ENCODE peak calls at places on chromosome 14, in eight cellular contexts. U, P, D, H, O, W, V and M are unnamed samples.

GRCh38 chr14:101564444-101564776 is 3.1 kb downstream of the DIO3 start:
- DNase-seq in U (no peak), P (no peak), D (no peak), H (no peak), O (no peak), W (no peak), V (no peak), M (no peak)

GRCh38 chr14:57189070-57189469 is 79.6 kb downstream of the EXOC5 start:
- DNase-seq in U (no peak), P (no peak), D (no peak), H (no peak), O (no peak), W (no peak), V (peak), M (no peak)

GRCh38 chr14:83816755-83817154 is 1713.2 kb upstream of the FLRT2 start:
- DNase-seq in U (no peak), P (no peak), D (no peak), H (no peak), O (no peak), W (no peak), V (peak), M (no peak)

GRCh38 chr14:32576088-32576795 is 247.1 kb downstream of the AKAP6 start:
- DNase-seq in U (peak), P (no peak), D (peak), H (peak), O (peak), W (peak), V (peak), M (no peak)

GRCh38 chr14:26138764-26139445 is 458.9 kb downstream of the NOVA1 start:
- DNase-seq in U (no peak), P (no peak), D (peak), H (no peak), O (no peak), W (no peak), V (no peak), M (no peak)

GRCh38 chr14:70821916-70822705 is 12.8 kb upstream of the MAP3K9 start:
- DNase-seq in U (peak), P (peak), D (peak), H (peak), O (peak), W (peak), V (peak), M (peak)

GRCh38 chr14:85587152-85587697 is 57.3 kb downstream of the FLRT2 start:
- DNase-seq in U (no peak), P (no peak), D (peak), H (no peak), O (no peak), W (no peak), V (peak), M (no peak)

GRCh38 chr14:83826838-83827237 is 1703.1 kb upstream of the FLRT2 start:
- DNase-seq in U (no peak), P (no peak), D (no peak), H (no peak), O (no peak), W (no peak), V (peak), M (no peak)

GRCh38 chr14:59904184-59904583 is 15.8 kb upstream of the LRRC9 start:
- DNase-seq in U (no peak), P (no peak), D (no peak), H (no peak), O (no peak), W (no peak), V (no peak), M (no peak)

GRCh38 chr14:34781242-34781641 is 66.8 kb upstream of the CFL2 start:
- DNase-seq in U (no peak), P (no peak), D (peak), H (no peak), O (no peak), W (no peak), V (peak), M (no peak)
- TF ChIP-seq POLR2A in U (no peak), P (no peak), D (no peak), H (no peak), O (no peak), W (no peak), V (no peak), M (no peak)

GRCh38 chr14:103905861-103906456 is 22.3 kb upstream of the TDRD9 start:
- DNase-seq in U (no peak), P (no peak), D (no peak), H (no peak), O (no peak), W (no peak), V (no peak), M (peak)
- TF ChIP-seq POLR2A in U (no peak), P (no peak), D (no peak), H (no peak), O (no peak), W (no peak), V (no peak), M (no peak)

GRCh38 chr14:100031506-100032281 is 33.5 kb upstream of the EVL start:
- DNase-seq in U (no peak), P (no peak), D (peak), H (no peak), O (peak), W (peak), V (peak), M (no peak)
- TF ChIP-seq POLR2A in U (no peak), P (no peak), D (peak), H (no peak), O (no peak), W (no peak), V (peak), M (no peak)

GRCh38 chr14:100306506-100307214 is 416 bp upstream of the SLC25A29 start:
- DNase-seq in U (peak), P (peak), D (peak), H (peak), O (peak), W (peak), V (peak), M (peak)
- TF ChIP-seq POLR2A in U (peak), P (peak), D (peak), H (no peak), O (peak), W (peak), V (peak), M (no peak)

GRCh38 chr14:64338616-64339316 is 44.6 kb upstream of the ESR2 start:
- DNase-seq in U (peak), P (peak), D (peak), H (peak), O (peak), W (peak), V (peak), M (peak)

GRCh38 chr14:64340560-64341196 is 46.5 kb upstream of the ESR2 start:
- DNase-seq in U (no peak), P (no peak), D (no peak), H (no peak), O (no peak), W (no peak), V (no peak), M (no peak)

DNA sequence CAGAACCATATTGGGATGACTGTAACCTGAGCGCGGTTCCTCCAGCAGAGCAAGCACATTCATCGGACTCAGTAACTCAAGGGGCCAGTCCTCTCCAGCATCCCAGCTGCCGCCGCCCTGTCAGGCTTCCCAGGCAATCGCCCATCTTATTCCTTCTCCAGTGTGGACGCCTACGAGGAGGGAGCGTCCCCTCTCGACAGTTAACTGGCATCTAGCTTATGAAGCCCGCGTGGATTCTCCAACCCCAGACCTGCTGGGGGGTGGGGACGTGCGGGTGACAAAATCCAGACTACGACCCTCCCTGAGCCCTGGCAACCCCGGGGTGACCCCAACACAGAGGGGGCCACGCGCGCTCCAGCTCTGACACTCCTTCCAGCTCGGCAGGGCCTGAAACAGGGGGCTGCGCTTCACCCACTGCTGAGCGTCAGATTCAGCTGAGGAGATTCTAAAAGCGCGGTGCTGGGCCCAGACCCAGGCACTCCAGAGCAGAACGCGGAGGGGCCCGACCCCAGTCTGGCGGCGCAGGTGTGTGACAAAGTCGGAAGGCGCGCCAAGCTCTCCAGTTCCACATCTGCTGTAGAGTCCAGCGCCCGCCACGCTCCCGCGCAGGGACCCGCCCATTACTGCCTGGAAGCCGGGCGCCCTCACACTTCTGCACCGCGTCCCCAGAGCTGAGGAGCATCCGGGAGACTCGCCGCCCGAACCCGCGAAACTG is 43.9 kb upstream of the ESR2 start:
- DNase-seq in U (peak), P (peak), D (peak), H (peak), O (peak), W (no peak), V (peak), M (peak)
- TF ChIP-seq POLR2A in U (no peak), P (no peak), D (no peak), H (peak), O (no peak), W (no peak), V (no peak), M (no peak)

DNA sequence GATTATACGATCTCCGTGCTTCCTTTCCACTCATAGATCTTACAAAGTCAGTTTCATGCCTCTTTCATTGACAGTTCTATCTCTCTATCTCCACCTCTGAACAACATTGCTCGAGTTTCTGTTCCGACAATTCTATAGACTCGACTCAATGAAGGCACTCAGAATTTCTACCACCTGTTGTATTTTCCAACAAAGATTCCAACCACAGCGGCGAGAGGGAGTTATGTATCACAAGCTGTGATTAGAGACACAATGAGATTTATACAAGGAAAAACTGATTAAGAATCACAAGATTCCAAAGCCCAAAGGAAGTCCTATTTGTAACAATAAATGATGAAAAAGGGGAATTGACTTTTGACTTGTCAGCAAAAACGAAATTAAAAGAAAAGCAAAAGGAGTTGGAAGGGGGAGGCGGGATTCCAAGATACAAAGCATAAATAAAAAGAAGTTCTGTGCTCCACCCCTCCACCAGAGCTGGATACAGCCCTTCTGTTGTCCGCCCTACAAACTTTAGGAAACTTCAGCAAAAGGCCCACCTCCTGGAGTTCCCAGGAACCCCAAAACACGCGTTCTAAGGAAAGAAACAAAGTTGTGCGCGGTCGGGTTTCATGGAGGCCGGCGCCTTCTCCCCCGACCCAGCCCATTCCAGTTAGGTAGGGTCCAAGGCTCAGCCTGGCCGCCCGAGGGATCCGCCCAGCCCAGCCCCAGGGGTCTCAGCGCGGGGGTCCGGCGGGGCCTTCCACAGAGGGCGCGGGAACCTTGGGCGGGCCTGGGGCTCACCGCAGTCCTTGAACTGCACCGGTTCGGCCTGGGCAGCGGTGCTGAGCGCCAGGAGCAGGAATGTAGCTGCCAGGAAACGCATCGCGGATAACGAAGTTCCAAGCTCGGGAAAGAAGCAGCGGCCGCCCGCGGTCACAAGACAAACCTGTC is at the start of gene NPC2:
- DNase-seq in U (no peak), P (no peak), D (no peak), H (no peak), O (no peak), W (no peak), V (no peak), M (no peak)
- TF ChIP-seq POLR2A in U (no peak), P (no peak), D (peak), H (no peak), O (peak), W (peak), V (no peak), M (no peak)